ENCODE peak calls at places on chromosomes 3 and 15, in ten cellular contexts. Q, U, I, S, A, L, H, V, M and F are unnamed samples.
A peak's percentile ranks its signal among the peaks of the same experiment; 100 is the strongest.

GRCh38 chr3:195613468-195614069 is 29.8 kb upstream of the APOD start:
- DNase-seq in Q (no peak), U (no peak), I (no peak), S (peak; percentile 47), A (no peak), L (no peak), H (no peak), V (peak; percentile 6), M (no peak), F (no peak)

GRCh38 chr15:52528465-52529288 is at the start of gene MYO5A:
- DNase-seq in Q (peak; percentile 61), U (peak; percentile 75), I (peak; percentile 58), S (peak; percentile 73), A (peak; percentile 87), L (peak; percentile 61), H (peak; percentile 70), V (peak; percentile 71), M (peak; percentile 79), F (peak; percentile 78)

GRCh38 chr3:126997455-126998038 is 14.6 kb downstream of the PLXNA1 start:
- DNase-seq in Q (no peak), U (no peak), I (no peak), S (no peak), A (no peak), L (no peak), H (no peak), V (no peak), M (no peak), F (no peak)

GRCh38 chr3:193040836-193041672 is 123.4 kb upstream of the MB21D2 start:
- DNase-seq in Q (peak; percentile 76), U (no peak), I (no peak), S (peak; percentile 58), A (peak; percentile 72), L (peak; percentile 4), H (peak; percentile 61), V (peak; percentile 60), M (no peak), F (no peak)

GRCh38 chr3:43394071-43394501 is 107.7 kb downstream of the SNRK start:
- DNase-seq in Q (peak; percentile 78), U (no peak), I (peak; percentile 53), S (peak; percentile 27), A (no peak), L (peak; percentile 61), H (peak; percentile 47), V (peak; percentile 44), M (no peak), F (no peak)

GRCh38 chr3:30778923-30779322 is 115.5 kb downstream of the GADL1 start:
- DNase-seq in Q (no peak), U (no peak), I (no peak), S (no peak), A (no peak), L (no peak), H (no peak), V (no peak), M (no peak), F (no peak)

GRCh38 chr3:70829101-70829500 is 516.7 kb upstream of the MDFIC2 start:
- DNase-seq in Q (peak; percentile 81), U (no peak), I (peak; percentile 45), S (peak; percentile 74), A (peak; percentile 13), L (no peak), H (peak; percentile 69), V (peak; percentile 88), M (no peak), F (no peak)

GRCh38 chr3:32435911-32436815 is 44.5 kb downstream of the CMTM7 start:
- DNase-seq in Q (no peak), U (no peak), I (no peak), S (peak; percentile 24), A (no peak), L (no peak), H (no peak), V (no peak), M (no peak), F (no peak)

GRCh38 chr3:18295171-18295920 is 129.8 kb downstream of the SATB1 start:
- DNase-seq in Q (peak; percentile 71), U (peak; percentile 92), I (no peak), S (peak; percentile 88), A (peak; percentile 75), L (peak; percentile 63), H (peak; percentile 25), V (peak; percentile 46), M (no peak), F (peak; percentile 23)

GRCh38 chr3:151837057-151837456 is 23.1 kb downstream of the AADAC start:
- DNase-seq in Q (peak; percentile 76), U (peak; percentile 40), I (no peak), S (peak; percentile 74), A (peak; percentile 66), L (no peak), H (peak; percentile 55), V (peak; percentile 89), M (no peak), F (no peak)

GRCh38 chr3:71414189-71414924 is 169.2 kb downstream of the FOXP1 start:
- DNase-seq in Q (no peak), U (no peak), I (no peak), S (no peak), A (no peak), L (no peak), H (no peak), V (no peak), M (no peak), F (no peak)

GRCh38 chr15:49178477-49178876 is 8.4 kb downstream of the GALK2 start:
- DNase-seq in Q (no peak), U (no peak), I (no peak), S (no peak), A (no peak), L (no peak), H (no peak), V (no peak), M (no peak), F (no peak)

GRCh38 chr3:77546246-77546645 is 506.3 kb downstream of the ROBO2 start:
- DNase-seq in Q (no peak), U (no peak), I (no peak), S (no peak), A (no peak), L (no peak), H (no peak), V (no peak), M (no peak), F (no peak)

GRCh38 chr3:124318014-124318413 is 326.1 kb upstream of the ROPN1 start:
- DNase-seq in Q (no peak), U (no peak), I (no peak), S (no peak), A (no peak), L (no peak), H (no peak), V (no peak), M (no peak), F (peak; percentile 26)

GRCh38 chr15:31308185-31308639 is 18.4 kb upstream of the KLF13 start:
- DNase-seq in Q (no peak), U (no peak), I (no peak), S (no peak), A (no peak), L (no peak), H (no peak), V (no peak), M (no peak), F (no peak)

GRCh38 chr3:139292192-139292591 is 51.6 kb upstream of the MRPS22 start:
- DNase-seq in Q (no peak), U (no peak), I (no peak), S (peak; percentile 61), A (no peak), L (no peak), H (no peak), V (no peak), M (no peak), F (no peak)

GRCh38 chr15:48962662-48963523 is 826 bp downstream of the SHC4 start:
- DNase-seq in Q (peak; percentile 64), U (peak; percentile 59), I (no peak), S (peak; percentile 45), A (peak; percentile 54), L (peak; percentile 52), H (peak; percentile 49), V (peak; percentile 61), M (no peak), F (peak; percentile 55)

GRCh38 chr15:55652363-55652762 is 64.2 kb upstream of the PYGO1 start:
- DNase-seq in Q (no peak), U (no peak), I (no peak), S (no peak), A (no peak), L (no peak), H (no peak), V (no peak), M (no peak), F (peak; percentile 73)

GRCh38 chr3:151328298-151329036 is 882 bp downstream of the P2RY13 start:
- DNase-seq in Q (peak; percentile 50), U (no peak), I (no peak), S (peak; percentile 59), A (no peak), L (no peak), H (peak; percentile 44), V (no peak), M (no peak), F (no peak)

GRCh38 chr3:118637866-118638265 is 396.8 kb downstream of the IGSF11 start:
- DNase-seq in Q (no peak), U (no peak), I (no peak), S (no peak), A (no peak), L (no peak), H (no peak), V (no peak), M (no peak), F (no peak)
- TF ChIP-seq CTCF in Q (no peak), U (no peak), I (no peak), S (no peak), A (no peak), L (no peak), H (no peak), V (no peak), M (no peak), F (no peak)

GRCh38 chr3:98985406-98985805 is 83.9 kb upstream of the DCBLD2 start:
- DNase-seq in Q (peak; percentile 72), U (no peak), I (no peak), S (no peak), A (no peak), L (no peak), H (peak; percentile 61), V (no peak), M (no peak), F (no peak)
- TF ChIP-seq CTCF in Q (no peak), U (no peak), I (no peak), S (no peak), A (no peak), L (no peak), H (no peak), V (peak; percentile 24), M (no peak), F (no peak)

DNA sequence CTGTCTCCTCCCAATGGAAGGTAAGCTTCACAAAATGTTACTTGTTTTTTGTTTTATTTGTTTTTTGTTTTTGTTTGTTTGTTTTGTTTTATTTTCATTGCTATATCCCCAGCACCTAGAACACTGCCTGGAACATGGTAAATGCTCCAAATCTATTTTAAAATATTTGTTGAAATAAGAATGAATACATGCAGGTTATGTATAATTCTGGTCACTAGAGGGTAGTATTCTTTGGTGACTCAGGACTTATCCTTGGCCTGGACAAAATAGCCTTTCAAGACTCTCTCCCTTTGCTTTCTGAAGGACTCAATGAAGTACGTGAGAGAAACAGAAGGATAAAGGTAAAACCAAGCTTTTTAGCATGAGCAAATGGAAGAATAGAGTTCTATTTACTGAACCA is 46.9 kb upstream of the PPP2R3A start:
- DNase-seq in Q (peak; percentile 76), U (no peak), I (no peak), S (peak; percentile 66), A (peak; percentile 45), L (no peak), H (peak; percentile 70), V (peak; percentile 67), M (no peak), F (no peak)
- TF ChIP-seq CTCF in Q (peak; percentile 65), U (peak; percentile 65), I (no peak), S (peak; percentile 68), A (peak; percentile 62), L (peak; percentile 61), H (peak; percentile 54), V (peak; percentile 69), M (no peak), F (peak; percentile 47)

GRCh38 chr15:81813215-81813614 is 232.6 kb downstream of the MEX3B start:
- DNase-seq in Q (peak; percentile 47), U (peak; percentile 69), I (no peak), S (no peak), A (peak; percentile 20), L (no peak), H (peak; percentile 8), V (no peak), M (no peak), F (no peak)
- TF ChIP-seq CTCF in Q (peak; percentile 70), U (peak; percentile 76), I (no peak), S (peak; percentile 15), A (peak; percentile 12), L (no peak), H (no peak), V (peak; percentile 25), M (no peak), F (peak; percentile 32)